ENCODE peak calls at places on chromosomes 16 and 17, in five cellular contexts. R is adrenal gland, N is osteocyte, I is WTC11, P is choroid plexus epithelial cell. G is an unnamed sample.

GRCh38 chr16:78183886-78184553 is 84.6 kb downstream of the WWOX start:
- DNase-seq in N (no peak), I (no peak), R (no peak), P (peak; percentile 8), G (no peak)

GRCh38 chr16:88549671-88550643 is 20.2 kb upstream of the ZC3H18 start:
- DNase-seq in N (no peak), P (no peak), I (no peak), R (no peak), G (no peak)

GRCh38 chr16:22220714-22221113 is 14.6 kb downstream of the EEF2K start:
- DNase-seq in I (no peak), P (no peak), N (no peak), R (peak; percentile 83), G (no peak)

GRCh38 chr17:48426019-48426418 is 4.0 kb downstream of the SKAP1 start:
- DNase-seq in I (no peak), N (no peak), R (no peak), P (no peak), G (no peak)

GRCh38 chr17:63356275-63356905 is 89.7 kb downstream of the CYB561 start:
- DNase-seq in I (no peak), R (peak; percentile 61), N (no peak), P (peak; percentile 86), G (no peak)

GRCh38 chr16:87955302-87956168 is 4.3 kb downstream of the BANP start:
- DNase-seq in I (no peak), R (no peak), P (no peak), N (no peak), G (no peak)

GRCh38 chr16:65176603-65177002 is 54.7 kb upstream of the CDH11 start:
- DNase-seq in N (no peak), P (peak; percentile 96), I (no peak), R (peak; percentile 30), G (no peak)

GRCh38 chr16:20741555-20742285 is at the start of gene THUMPD1:
- DNase-seq in P (peak; percentile 97), N (peak; percentile 97), R (peak; percentile 98), I (peak; percentile 99), G (peak; percentile 98)

GRCh38 chr16:55411231-55411630 is 67.8 kb upstream of the MMP2 start:
- DNase-seq in R (no peak), P (no peak), I (no peak), N (no peak), G (no peak)

DNA sequence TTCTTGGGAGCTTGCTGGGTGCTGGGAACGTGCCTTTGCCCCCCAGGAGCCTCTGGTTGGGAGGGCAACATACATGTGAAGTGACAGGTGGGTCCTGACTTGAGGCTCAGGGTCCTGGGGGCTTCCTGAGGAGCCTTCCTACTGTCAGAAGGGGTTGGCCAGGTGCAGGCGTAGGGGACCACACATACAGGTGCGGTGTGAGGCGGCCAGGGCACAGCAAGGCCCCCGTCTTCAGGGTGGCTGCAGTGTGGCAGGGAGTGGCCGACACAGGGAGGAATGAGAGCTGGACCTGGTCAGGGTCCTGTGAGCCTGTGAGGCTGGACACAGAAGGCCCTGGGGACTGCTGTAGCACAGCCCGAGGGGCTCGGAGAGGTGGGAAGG is 10.6 kb downstream of the TCF25 start:
- DNase-seq in R (no peak), P (no peak), I (no peak), N (no peak), G (no peak)
- TF ChIP-seq CTCF in R (no peak), P (no peak), I (no peak), N (no peak), G (no peak)

DNA sequence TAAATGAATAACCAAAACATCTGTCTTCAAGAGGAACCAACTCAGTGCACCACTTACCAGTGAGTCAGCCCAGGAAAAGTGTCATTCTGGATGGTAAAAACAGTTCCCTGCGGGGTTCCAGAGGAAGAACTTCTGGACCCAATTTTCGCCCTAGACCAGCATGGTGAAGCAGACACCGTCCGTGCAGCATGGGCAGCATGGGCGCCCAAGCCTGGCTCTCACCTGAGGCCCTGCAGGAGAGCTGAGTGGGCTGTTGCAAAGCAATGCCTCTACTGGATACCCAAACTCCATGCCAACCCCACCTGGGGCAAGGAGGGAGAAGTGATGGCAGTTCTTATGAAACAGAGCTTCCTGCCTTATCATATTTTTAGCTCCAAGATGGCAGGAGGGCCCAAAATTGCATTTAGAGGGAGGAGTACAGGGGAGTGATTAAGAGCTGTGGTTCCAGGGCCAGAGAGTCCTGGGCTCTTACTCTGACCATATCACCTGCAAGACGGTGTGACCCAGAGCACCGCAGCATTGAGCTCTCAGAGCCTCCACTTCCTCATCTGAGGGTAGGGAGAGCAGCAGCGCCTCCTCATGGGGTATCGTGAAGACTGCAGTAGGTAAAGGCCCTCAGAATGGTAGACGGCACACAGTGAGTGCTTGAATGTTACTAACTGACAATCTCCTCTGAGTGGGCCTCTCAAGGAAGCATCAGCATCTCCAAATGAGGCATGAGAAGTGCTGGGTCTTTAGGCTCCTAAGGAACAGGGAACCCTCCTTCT is 16.6 kb upstream of the INPP5K start:
- DNase-seq in P (peak; percentile 29), R (no peak), I (peak; percentile 75), N (no peak), G (no peak)
- TF ChIP-seq CTCF in P (peak; percentile 49), R (peak; percentile 4), I (peak; percentile 37), N (no peak), G (no peak)

GRCh38 chr17:37518816-37519215 is 29.1 kb downstream of the DUSP14 start:
- DNase-seq in I (no peak), P (no peak), N (no peak), R (peak; percentile 51), G (no peak)
- TF ChIP-seq CTCF in I (no peak), P (no peak), N (peak; percentile 12), R (peak; percentile 16), G (no peak)

GRCh38 chr17:5078106-5079028 is at the start of gene ZFP3:
- DNase-seq in P (peak; percentile 81), N (no peak), R (peak; percentile 87), I (peak; percentile 58), G (peak; percentile 87)
- TF ChIP-seq CTCF in P (no peak), N (no peak), R (peak; percentile 5), I (no peak), G (no peak)

G was measured in body of pancreas.